ENCODE peak calls at places on chromosomes 5 and 9, in eight cellular contexts. I is nephron progenitor cell; A is PC-3; J is activated CD4-positive, alpha-beta memory T cell treated with anti-CD3 and anti-CD28 coated beads, Interleukin-2, amount 10 ng/mL, durations not matched to agents 7 days and 5 days; X is NCI-H2081; E is AG20443; F is astrocyte of the spinal cord; Z is germinal center. T is an unnamed sample.

GRCh38 chr9:134252084-134252830 is 74.0 kb upstream of the RXRA start:
- DNase-seq in I (no peak), Z (no peak), J (no peak), E (no peak), X (no peak), A (no peak), F (no peak), T (no peak)

GRCh38 chr5:10479226-10479721 is 37.6 kb downstream of the ROPN1L start:
- DNase-seq in J (no peak), X (peak), F (peak), A (peak), Z (no peak), E (peak), I (no peak), T (no peak)

GRCh38 chr5:77066823-77067442 is 20.2 kb downstream of the ZBED3 start:
- DNase-seq in J (no peak), F (peak), A (peak), E (peak), X (no peak), I (no peak), Z (no peak), T (no peak)

GRCh38 chr5:174065528-174066189 is 20.2 kb downstream of the NSG2 start:
- DNase-seq in F (no peak), A (no peak), Z (no peak), I (no peak), X (no peak), J (no peak), E (no peak), T (no peak)

GRCh38 chr5:17219006-17219422 is 1.6 kb downstream of the BASP1 start:
- DNase-seq in Z (peak), A (peak), I (peak), J (no peak), X (peak), F (peak), E (peak), T (peak)

GRCh38 chr5:60287174-60287771 is 393.7 kb upstream of the PDE4D start:
- DNase-seq in J (no peak), E (no peak), A (peak), Z (peak), X (peak), F (peak), I (peak), T (no peak)

GRCh38 chr5:9715891-9716335 is 85.8 kb upstream of the TAS2R1 start:
- DNase-seq in X (no peak), E (peak), I (no peak), F (peak), A (peak), J (no peak), Z (no peak), T (no peak)

GRCh38 chr5:445591-445990 is 2.6 kb downstream of the EXOC3 start:
- DNase-seq in I (no peak), J (no peak), E (no peak), Z (no peak), F (no peak), A (no peak), X (no peak), T (no peak)

T was measured in retina.